ENCODE peak calls at places on chromosomes 2 and 18, in five cellular contexts. Z is iPS-NIHi11; V is stimulated activated CD4-positive, alpha-beta T cell treated with anti-CD3 and anti-CD28 coated beads, Interleukin-2, amount 100 ng/mL, for 24 hours; O is posterior cingulate gyrus; S is occipital lobe. T is an unnamed sample.

GRCh38 chr2:15728247-15728721 is 136.6 kb downstream of the DDX1 start:
- DNase-seq in Z (no peak), V (no peak), O (no peak), S (peak), T (peak)

GRCh38 chr2:171958475-171958874 is 36.2 kb downstream of the HAT1 start:
- DNase-seq in Z (no peak), V (no peak), O (no peak), S (no peak), T (no peak)

GRCh38 chr2:99598435-99598834 is 108.6 kb upstream of the REV1 start:
- DNase-seq in Z (no peak), V (no peak), O (peak), S (peak), T (no peak)

GRCh38 chr2:58347810-58348209 is 106.7 kb upstream of the FANCL start:
- DNase-seq in Z (no peak), V (no peak), O (no peak), S (no peak), T (no peak)

GRCh38 chr18:76821875-76822509 is 365 bp upstream of the ZNF236 start:
- DNase-seq in Z (peak), V (peak), O (peak), S (peak), T (peak)

GRCh38 chr2:203804070-203804469 is 63.5 kb upstream of the CTLA4 start:
- DNase-seq in Z (no peak), V (peak), O (no peak), S (peak), T (no peak)

GRCh38 chr2:30287190-30287589 is 55.9 kb downstream of the LBH start:
- DNase-seq in Z (no peak), V (no peak), O (no peak), S (no peak), T (no peak)

GRCh38 chr2:43317680-43318079 is 91.3 kb upstream of the ZFP36L2 start:
- DNase-seq in Z (no peak), V (no peak), O (no peak), S (no peak), T (no peak)

GRCh38 chr2:10584843-10585475 is 104.8 kb downstream of the NOL10 start:
- DNase-seq in Z (no peak), V (no peak), O (no peak), S (no peak), T (no peak)